ENCODE peak calls at places on chromosome 10, in ten cellular contexts. H is trophoblast cell; I is GM23248; T is naive thymus-derived CD4-positive, alpha-beta T cell; M is AG04450; F is CD4-positive, alpha-beta memory T cell; J is caudate nucleus; Y is uterus; B is dorsolateral prefrontal cortex; P is heart right ventricle. O is an unnamed sample.

GRCh38 chr10:58531084-58531695 is 18.5 kb downstream of the BICC1 start:
- DNase-seq in Y (no peak), F (peak), T (peak), M (no peak), H (peak), P (peak), I (peak), J (peak), B (no peak), O (no peak)

GRCh38 chr10:77836299-77836820 is 90.2 kb downstream of the DLG5 start:
- DNase-seq in B (peak), I (peak), H (peak), J (no peak), Y (no peak), M (no peak), T (peak), P (peak), F (peak), O (no peak)

GRCh38 chr10:100020161-100020882 is 10.6 kb upstream of the DNMBP start:
- DNase-seq in J (no peak), M (no peak), B (no peak), P (no peak), I (no peak), Y (no peak), T (no peak), H (no peak), F (no peak), O (no peak)

GRCh38 chr10:49187950-49188761 is at the start of gene TMEM273:
- DNase-seq in I (no peak), Y (peak), F (no peak), T (no peak), P (peak), M (no peak), H (peak), J (peak), B (peak), O (no peak)

GRCh38 chr10:1213707-1214675 is 157.8 kb downstream of the WDR37 start:
- DNase-seq in T (no peak), I (no peak), F (no peak), M (no peak), Y (no peak), P (no peak), H (no peak), J (no peak), B (peak), O (no peak)

GRCh38 chr10:59748834-59749233 is 4.4 kb downstream of the MRLN start:
- DNase-seq in B (no peak), P (no peak), J (no peak), Y (no peak), I (no peak), T (no peak), F (no peak), M (no peak), H (no peak), O (no peak)

GRCh38 chr10:83680470-83680891 is 458.8 kb upstream of the GHITM start:
- DNase-seq in M (no peak), F (peak), I (no peak), J (no peak), T (no peak), Y (no peak), B (no peak), H (no peak), P (no peak), O (no peak)

GRCh38 chr10:77533887-77534278 is 103.7 kb downstream of the KCNMA1 start:
- DNase-seq in H (no peak), P (no peak), J (no peak), T (no peak), I (peak), B (no peak), Y (no peak), F (no peak), M (no peak), O (no peak)

GRCh38 chr10:61830072-61830845 is 71.2 kb upstream of the ARID5B start:
- DNase-seq in Y (no peak), P (peak), M (no peak), T (no peak), J (no peak), H (no peak), I (no peak), F (no peak), B (no peak), O (no peak)

GRCh38 chr10:63264852-63265617 is 131.9 kb downstream of the NRBF2 start:
- DNase-seq in Y (no peak), T (peak), F (no peak), J (no peak), B (no peak), P (peak), I (peak), M (no peak), H (no peak), O (no peak)

GRCh38 chr10:120979435-120980315 is 128.5 kb downstream of the WDR11 start:
- DNase-seq in I (peak), B (peak), Y (peak), F (peak), J (peak), P (no peak), T (no peak), H (peak), M (no peak), O (no peak)

GRCh38 chr10:102133373-102134195 is 744 bp downstream of the PPRC1 start:
- DNase-seq in H (peak), B (peak), P (peak), I (peak), Y (peak), T (peak), M (peak), J (peak), F (no peak), O (no peak)

GRCh38 chr10:66835400-66835799 is 90.4 kb upstream of the LRRTM3 start:
- DNase-seq in M (no peak), T (no peak), I (no peak), J (no peak), H (no peak), F (no peak), Y (no peak), B (no peak), P (no peak), O (no peak)

GRCh38 chr10:133163889-133164815 is 4.1 kb downstream of the KNDC1 start:
- DNase-seq in M (no peak), J (no peak), F (no peak), T (no peak), Y (peak), I (no peak), P (no peak), H (no peak), B (peak), O (no peak)

GRCh38 chr10:62437696-62438095 is 63.5 kb downstream of the ZNF365 start:
- DNase-seq in I (peak), B (no peak), J (no peak), M (no peak), P (peak), H (peak), Y (no peak), T (peak), F (peak), O (no peak)

DNA sequence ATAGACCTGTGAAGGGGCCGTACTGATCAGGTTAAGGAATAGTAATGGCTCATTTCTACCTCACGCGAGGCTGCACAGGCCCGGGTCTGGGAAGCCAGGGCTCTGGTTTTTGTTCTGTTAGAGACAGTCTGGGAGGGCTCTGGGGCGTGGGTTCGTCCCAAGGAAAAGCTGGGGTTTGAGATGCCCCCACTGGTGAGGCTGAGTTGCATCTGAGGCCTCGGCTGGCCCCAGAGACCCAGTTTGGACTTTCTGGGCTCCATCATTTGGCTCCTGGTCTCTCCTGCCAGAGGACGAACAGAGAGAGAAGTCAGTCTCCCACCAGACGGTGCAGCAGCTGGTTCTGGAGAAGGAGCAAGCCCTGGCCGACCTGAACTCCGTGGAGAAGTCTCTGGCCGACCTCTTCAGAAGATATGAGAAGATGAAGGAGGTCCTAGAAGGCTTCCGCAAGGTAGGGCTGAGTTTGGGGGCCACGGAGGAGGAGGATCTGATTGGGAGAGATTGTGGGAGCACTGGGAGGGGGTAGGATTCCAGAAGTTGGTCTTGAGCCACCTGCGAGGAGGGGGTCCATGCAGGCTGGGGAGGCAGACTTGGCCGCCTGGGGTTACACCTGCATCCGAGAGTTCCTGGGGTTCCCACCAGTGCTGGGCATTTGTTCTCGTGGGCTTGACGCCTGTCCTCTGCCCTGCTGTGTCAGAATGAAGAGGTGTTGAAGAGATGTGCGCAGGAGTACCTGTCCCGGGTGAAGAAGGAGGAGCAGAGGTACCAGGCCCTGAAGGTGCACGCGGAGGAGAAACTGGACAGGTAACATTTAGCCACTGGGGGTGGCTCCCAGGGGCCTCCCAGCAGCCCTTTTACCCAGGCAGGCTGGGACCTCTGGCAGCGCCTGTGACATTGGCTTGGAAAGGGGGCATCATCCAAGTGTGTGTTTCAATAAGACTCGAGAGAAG is 22.5 kb upstream of the BTBD16 start:
- DNase-seq in H (no peak), I (no peak), J (no peak), Y (no peak), B (no peak), F (no peak), P (no peak), M (no peak), T (no peak), O (no peak)
- H3K27ac ChIP-seq in H (no peak), I (no peak), J (no peak), Y (no peak), B (no peak), F (no peak), P (no peak), M (no peak), T (no peak), O (no peak)

DNA sequence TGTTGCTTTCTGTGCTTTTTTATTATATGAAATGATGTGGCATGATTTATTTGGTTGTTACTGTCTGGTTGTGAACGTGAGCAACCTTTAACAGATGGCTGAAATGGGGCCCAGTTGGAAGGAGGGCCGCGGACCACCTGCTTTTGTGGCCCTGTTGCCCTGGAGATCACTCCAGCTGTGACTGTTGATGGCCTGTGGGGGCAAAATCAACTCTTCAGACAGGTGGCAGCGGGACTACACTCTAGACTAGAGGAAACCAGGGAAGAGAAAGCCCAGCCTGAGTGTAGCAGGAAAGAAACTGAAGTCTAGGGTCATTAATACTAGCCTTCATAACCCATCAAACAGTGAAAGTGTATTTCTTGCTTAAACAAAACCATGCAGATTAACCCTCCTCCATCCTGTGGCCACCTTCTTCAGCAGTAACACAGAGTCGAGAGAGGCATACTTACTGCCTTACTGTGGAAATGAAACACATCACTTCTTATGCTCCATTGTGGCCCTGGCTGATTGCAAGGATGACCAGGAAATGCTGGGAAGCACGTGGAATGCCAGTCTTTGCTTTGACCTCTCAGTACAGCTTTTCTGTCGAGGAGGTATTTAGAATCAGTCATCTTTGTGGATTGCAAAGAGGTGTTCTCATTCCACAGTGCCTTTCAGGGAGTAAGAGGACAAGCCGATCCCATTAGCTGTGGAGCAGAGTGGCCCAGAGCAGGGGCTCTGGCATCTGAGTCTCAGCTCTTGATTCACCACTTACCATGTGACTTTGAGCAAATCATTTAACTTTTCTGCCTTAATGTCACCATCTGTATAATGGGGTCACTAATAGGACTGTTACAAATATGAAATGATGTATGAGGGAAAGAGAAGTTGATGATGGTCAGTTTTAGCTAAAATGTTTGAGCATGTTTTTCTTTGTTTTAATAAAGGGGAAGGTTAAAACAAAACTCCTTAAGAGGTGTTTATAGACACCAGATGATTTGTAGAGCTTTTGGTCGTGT is 80.6 kb downstream of the CCNY start:
- DNase-seq in Y (no peak), H (no peak), J (no peak), M (no peak), P (no peak), F (no peak), B (no peak), I (no peak), T (no peak), O (no peak)
- H3K27ac ChIP-seq in Y (peak), H (no peak), J (peak), M (no peak), P (peak), F (no peak), B (peak), I (no peak), T (no peak), O (no peak)

GRCh38 chr10:5629789-5630436 is 36.5 kb downstream of the ASB13 start:
- DNase-seq in T (peak), I (peak), B (peak), H (peak), M (peak), Y (peak), P (peak), J (peak), F (peak), O (no peak)

GRCh38 chr10:5628798-5629788 is 37.3 kb downstream of the ASB13 start:
- DNase-seq in T (no peak), Y (no peak), J (no peak), M (peak), F (no peak), P (no peak), H (no peak), I (peak), B (no peak), O (no peak)

GRCh38 chr10:5631936-5632335 is 34.5 kb downstream of the ASB13 start:
- DNase-seq in I (peak), M (no peak), T (no peak), P (no peak), B (no peak), J (no peak), F (no peak), H (peak), Y (no peak), O (no peak)

GRCh38 chr10:5632430-5632829 is 34.0 kb downstream of the ASB13 start:
- DNase-seq in F (no peak), J (no peak), P (no peak), T (no peak), I (peak), H (peak), Y (no peak), M (no peak), B (no peak), O (no peak)

DNA sequence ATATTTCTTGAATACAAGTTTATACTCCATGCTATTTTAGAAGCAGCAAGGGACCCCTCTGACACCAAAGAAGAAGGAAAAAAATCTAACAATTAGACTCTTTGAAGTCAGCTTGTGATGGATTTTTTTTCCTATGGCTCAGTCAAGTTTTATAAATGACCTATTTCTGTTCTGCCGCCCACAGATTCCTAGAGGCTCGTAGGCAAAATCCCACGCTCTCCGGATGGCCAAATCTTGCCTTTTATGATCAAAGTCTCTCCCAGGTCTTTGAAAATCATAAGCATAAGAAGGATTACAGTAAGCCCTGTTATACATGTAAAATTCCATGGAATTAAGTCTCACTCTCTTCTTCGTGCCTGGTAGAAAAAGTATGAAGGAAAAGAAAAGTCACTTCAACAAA is 33.2 kb downstream of the ASB13 start:
- DNase-seq in M (no peak), F (no peak), Y (no peak), J (no peak), H (no peak), T (no peak), B (no peak), P (no peak), I (peak), O (no peak)
- H3K27ac ChIP-seq in M (no peak), F (no peak), Y (peak), J (no peak), H (no peak), T (no peak), B (no peak), P (no peak), I (no peak), O (no peak)

GRCh38 chr10:47260505-47261111 is 39.4 kb upstream of the GDF10 start:
- DNase-seq in F (peak), P (no peak), T (no peak), M (no peak), Y (no peak), B (no peak), I (no peak), J (no peak), H (no peak), O (no peak)
- H3K27ac ChIP-seq in F (peak), P (no peak), T (peak), M (no peak), Y (no peak), B (no peak), I (no peak), J (no peak), H (no peak), O (no peak)

GRCh38 chr10:71233491-71233892 is 21.1 kb downstream of the UNC5B start:
- DNase-seq in B (no peak), H (no peak), M (no peak), F (no peak), J (no peak), T (no peak), I (no peak), Y (no peak), P (no peak), O (no peak)
- H3K27ac ChIP-seq in B (peak), H (peak), M (no peak), F (no peak), J (peak), T (no peak), I (no peak), Y (peak), P (no peak), O (no peak)

DNA sequence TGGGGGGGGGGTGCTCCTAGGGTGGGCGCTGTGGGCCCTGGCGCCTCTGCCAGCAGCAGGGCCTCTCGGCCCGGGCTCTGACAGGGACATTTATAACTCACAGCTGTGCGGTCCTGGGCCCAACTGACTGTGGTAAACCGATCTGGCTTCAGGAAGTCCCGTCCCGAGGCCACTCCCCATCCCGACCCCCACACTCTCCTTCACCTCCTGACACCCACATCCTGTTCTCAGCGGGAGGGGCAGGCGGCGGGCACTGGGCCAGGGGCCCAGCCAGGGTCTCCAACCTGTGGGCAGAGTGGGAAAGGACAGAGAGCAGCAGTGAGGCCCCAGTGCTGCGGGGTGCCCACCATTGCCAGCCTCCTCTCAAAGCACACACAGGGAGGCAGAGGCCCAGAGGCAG is 69.1 kb downstream of the ZMIZ1 start:
- DNase-seq in F (peak), B (no peak), M (no peak), I (no peak), T (no peak), J (no peak), P (no peak), Y (no peak), H (no peak), O (no peak)
- H3K27ac ChIP-seq in F (peak), B (peak), M (peak), I (peak), T (peak), J (peak), P (peak), Y (peak), H (no peak), O (no peak)

DNA sequence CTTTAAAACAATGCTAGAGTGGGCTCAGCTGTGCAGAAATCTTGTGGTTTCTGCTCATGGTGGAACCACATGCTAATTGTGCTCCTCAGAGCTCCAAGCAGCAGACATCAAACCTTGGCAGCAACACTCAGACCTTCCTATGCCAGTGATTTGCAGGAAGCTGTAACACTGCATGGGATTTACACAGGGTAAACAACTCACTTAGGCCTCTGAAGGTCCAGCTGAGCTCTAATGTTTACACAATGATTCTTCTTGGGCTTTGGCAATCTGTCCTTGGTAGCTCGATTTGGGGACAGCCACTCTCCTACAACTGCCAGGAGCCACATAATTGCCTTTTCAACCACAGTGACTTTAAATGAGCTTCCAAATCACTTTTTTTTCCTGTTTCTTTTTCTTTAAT is 97.7 kb upstream of the PDLIM1 start:
- DNase-seq in J (no peak), Y (no peak), F (no peak), M (no peak), H (no peak), T (no peak), P (no peak), B (no peak), I (no peak), O (no peak)
- H3K27ac ChIP-seq in J (peak), Y (peak), F (no peak), M (no peak), H (no peak), T (no peak), P (peak), B (peak), I (no peak), O (no peak)

DNA sequence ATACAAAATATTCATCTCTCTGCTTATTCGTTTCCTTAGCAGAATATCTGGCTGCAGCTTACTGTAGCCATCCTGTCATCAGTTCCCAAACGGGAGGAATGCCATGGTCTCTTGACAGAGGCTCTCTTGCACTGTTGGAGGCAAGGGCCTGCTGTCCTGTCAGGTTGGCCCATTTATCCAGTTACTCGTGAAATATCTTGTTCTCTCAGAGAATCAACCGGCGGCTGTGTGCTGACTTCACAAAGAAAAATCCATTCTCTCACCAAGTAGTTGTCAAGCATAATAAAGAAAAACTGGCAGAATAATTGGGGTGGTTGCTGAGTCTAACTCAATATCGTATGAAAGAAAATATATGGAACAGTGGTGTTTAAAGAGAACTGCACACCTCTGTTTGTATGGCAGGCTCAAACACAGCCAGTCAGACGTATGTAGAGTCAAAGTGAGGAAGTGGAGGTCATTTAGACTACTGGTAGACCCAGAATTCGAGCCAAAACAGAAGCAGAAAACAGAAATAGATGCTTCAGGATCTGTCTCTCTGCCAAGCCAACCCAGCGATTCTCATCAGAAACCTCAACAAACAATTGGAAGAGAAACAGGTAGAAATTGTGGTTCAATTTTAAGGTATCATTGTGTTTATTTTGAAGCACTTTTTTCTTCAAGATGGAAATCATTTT is 349.2 kb upstream of the PRKCQ start:
- DNase-seq in T (no peak), F (no peak), H (no peak), B (no peak), M (no peak), J (no peak), I (no peak), P (peak), Y (no peak), O (no peak)
- H3K27ac ChIP-seq in T (no peak), F (no peak), H (no peak), B (peak), M (no peak), J (peak), I (no peak), P (no peak), Y (no peak), O (no peak)